ENCODE peak calls at places on chromosome 3, in nine cellular contexts. B is NCI-H2107, Z is activated T-cell treated with anti-CD3 and anti-CD28 coated beads for 4 hours, Y is DMS153, K is HT-29, V is AG09309, U is NCI-H2081, J is lower lobe of right lung, T is H7. W is an unnamed sample.

GRCh38 chr3:1535361-1535760 is 442.5 kb downstream of the CNTN6 start:
- DNase-seq in B (no peak), Z (no peak), Y (no peak), K (peak; percentile 29), V (no peak), U (no peak), J (no peak), T (no peak), W (no peak)

GRCh38 chr3:43345877-43346276 is 59.5 kb downstream of the SNRK start:
- DNase-seq in B (no peak), Z (no peak), Y (no peak), K (no peak), V (peak; percentile 28), U (no peak), J (no peak), T (no peak), W (no peak)

GRCh38 chr3:106758459-106758858 is 618.8 kb upstream of the CCDC54 start:
- DNase-seq in B (no peak), Z (no peak), Y (no peak), K (no peak), V (no peak), U (no peak), J (no peak), T (no peak), W (peak; percentile 11)

GRCh38 chr3:132343018-132343612 is 25.9 kb downstream of the ACP3 start:
- DNase-seq in B (peak; percentile 15), Z (no peak), Y (peak; percentile 20), K (peak; percentile 74), V (peak; percentile 23), U (peak; percentile 69), J (no peak), T (no peak), W (no peak)

GRCh38 chr3:195188530-195188917 is 82.4 kb downstream of the XXYLT1 start:
- DNase-seq in B (no peak), Z (no peak), Y (no peak), K (no peak), V (no peak), U (no peak), J (no peak), T (no peak), W (no peak)

GRCh38 chr3:126932188-126932931 is 50.6 kb upstream of the PLXNA1 start:
- DNase-seq in B (no peak), Z (no peak), Y (no peak), K (no peak), V (no peak), U (no peak), J (no peak), T (no peak), W (peak; percentile 45)

GRCh38 chr3:15301761-15302160 is 30.6 kb downstream of the SH3BP5 start:
- DNase-seq in B (no peak), Z (no peak), Y (no peak), K (no peak), V (no peak), U (no peak), J (no peak), T (no peak), W (no peak)

GRCh38 chr3:173529062-173529711 is 131.6 kb downstream of the NLGN1 start:
- DNase-seq in B (peak; percentile 24), Z (no peak), Y (no peak), K (peak; percentile 43), V (no peak), U (peak; percentile 11), J (no peak), T (peak; percentile 7), W (no peak)

GRCh38 chr3:61669203-61669602 is 107.8 kb downstream of the PTPRG start:
- DNase-seq in B (no peak), Z (no peak), Y (no peak), K (no peak), V (no peak), U (no peak), J (no peak), T (no peak), W (no peak)

GRCh38 chr3:186209810-186210752 is 101.2 kb upstream of the ETV5 start:
- DNase-seq in B (peak; percentile 78), Z (no peak), Y (peak; percentile 48), K (peak; percentile 32), V (peak; percentile 10), U (no peak), J (no peak), T (peak; percentile 73), W (peak; percentile 63)

GRCh38 chr3:42300013-42300412 is 34.0 kb upstream of the CCK start:
- DNase-seq in B (peak; percentile 4), Z (no peak), Y (no peak), K (peak; percentile 23), V (no peak), U (no peak), J (no peak), T (peak; percentile 37), W (peak; percentile 3)

GRCh38 chr3:179750720-179751328 is 98.0 kb downstream of the USP13 start:
- DNase-seq in B (peak; percentile 48), Z (no peak), Y (no peak), K (no peak), V (no peak), U (peak; percentile 41), J (no peak), T (no peak), W (peak; percentile 1)

GRCh38 chr3:12833226-12834161 is 7.9 kb downstream of the RPL32 start:
- DNase-seq in B (no peak), Z (no peak), Y (no peak), K (no peak), V (no peak), U (no peak), J (no peak), T (no peak), W (peak; percentile 19)

GRCh38 chr3:38168151-38168987 is 3.0 kb downstream of the OXSR1 start:
- DNase-seq in B (no peak), Z (no peak), Y (no peak), K (no peak), V (no peak), U (no peak), J (no peak), T (no peak), W (peak; percentile 40)

GRCh38 chr3:64694127-64694526 is 6.3 kb upstream of the ADAMTS9 start:
- DNase-seq in B (no peak), Z (no peak), Y (no peak), K (no peak), V (no peak), U (no peak), J (no peak), T (peak; percentile 32), W (no peak)

GRCh38 chr3:117434881-117435412 is 725.4 kb downstream of the TUSC7 start:
- DNase-seq in B (no peak), Z (no peak), Y (no peak), K (no peak), V (no peak), U (no peak), J (no peak), T (no peak), W (no peak)

GRCh38 chr3:143428351-143428750 is 308.8 kb downstream of the CHST2 start:
- DNase-seq in B (no peak), Z (no peak), Y (no peak), K (no peak), V (no peak), U (no peak), J (no peak), T (no peak), W (no peak)

GRCh38 chr3:155428558-155428957 is 135.1 kb upstream of the STRIT1 start:
- DNase-seq in B (no peak), Z (no peak), Y (no peak), K (no peak), V (peak; percentile 96), U (no peak), J (no peak), T (no peak), W (peak; percentile 69)

GRCh38 chr3:136396916-136397315 is 146.8 kb downstream of the PCCB start:
- DNase-seq in B (no peak), Z (no peak), Y (no peak), K (no peak), V (no peak), U (no peak), J (no peak), T (no peak), W (no peak)

GRCh38 chr3:154829979-154830378 is 250.1 kb upstream of the MME start:
- DNase-seq in B (no peak), Z (no peak), Y (no peak), K (no peak), V (no peak), U (no peak), J (no peak), T (no peak), W (no peak)

GRCh38 chr3:17160597-17160996 is 275.8 kb downstream of the PLCL2 start:
- DNase-seq in B (no peak), Z (no peak), Y (no peak), K (no peak), V (no peak), U (no peak), J (no peak), T (no peak), W (no peak)

GRCh38 chr3:139217633-139218032 is 126.2 kb upstream of the MRPS22 start:
- DNase-seq in B (no peak), Z (no peak), Y (no peak), K (peak; percentile 22), V (no peak), U (no peak), J (no peak), T (no peak), W (no peak)

GRCh38 chr3:180409170-180409569 is 192.8 kb upstream of the TTC14 start:
- DNase-seq in B (no peak), Z (no peak), Y (no peak), K (no peak), V (no peak), U (no peak), J (no peak), T (no peak), W (no peak)

GRCh38 chr3:10717756-10718155 is 98.3 kb upstream of the SLC6A11 start:
- DNase-seq in B (no peak), Z (no peak), Y (no peak), K (no peak), V (no peak), U (no peak), J (no peak), T (no peak), W (no peak)

GRCh38 chr3:48034000-48034516 is 17.8 kb upstream of the MAP4 start:
- DNase-seq in B (no peak), Z (no peak), Y (no peak), K (no peak), V (no peak), U (no peak), J (no peak), T (peak; percentile 24), W (peak; percentile 36)

GRCh38 chr3:10977864-10978510 is 14.6 kb upstream of the SLC6A1 start:
- DNase-seq in B (no peak), Z (no peak), Y (no peak), K (no peak), V (no peak), U (no peak), J (no peak), T (peak; percentile 54), W (peak; percentile 4)

GRCh38 chr3:129626744-129627349 is 20.4 kb upstream of the PLXND1 start:
- DNase-seq in B (peak; percentile 40), Z (no peak), Y (peak; percentile 73), K (no peak), V (no peak), U (peak; percentile 64), J (peak; percentile 98), T (peak; percentile 98), W (no peak)

GRCh38 chr3:43180027-43180426 is 74.1 kb upstream of the POMGNT2 start:
- DNase-seq in B (no peak), Z (peak; percentile 21), Y (no peak), K (peak; percentile 18), V (peak; percentile 51), U (no peak), J (no peak), T (no peak), W (peak; percentile 96)

GRCh38 chr3:124845406-124845805 is 41.8 kb downstream of the ITGB5 start:
- DNase-seq in B (no peak), Z (no peak), Y (no peak), K (peak; percentile 44), V (peak; percentile 90), U (no peak), J (no peak), T (no peak), W (peak; percentile 80)